ENCODE peak calls at places on chromosomes 1 and 21, in four cellular contexts. One of them, this sample, is unnamed.

GRCh38 chr21:35212393-35213127 is 163.5 kb upstream of the RUNX1 start:
- DNase-seq in uterus: no peak
- DNase-seq in thoracic aorta: no peak
- DNase-seq in body of pancreas: no peak
- DNase-seq in this sample: no peak

GRCh38 chr1:106621853-106622252 is 434.6 kb upstream of the PRMT6 start:
- DNase-seq in uterus: no peak
- DNase-seq in thoracic aorta: no peak
- DNase-seq in body of pancreas: no peak
- DNase-seq in this sample: no peak

GRCh38 chr1:203661572-203661971 is 34.9 kb downstream of the ATP2B4 start:
- DNase-seq in uterus: peak; percentile 25
- DNase-seq in thoracic aorta: no peak
- DNase-seq in body of pancreas: peak; percentile 78
- DNase-seq in this sample: no peak

GRCh38 chr1:62318320-62318755 is 896 bp downstream of the KANK4 start:
- DNase-seq in uterus: no peak
- DNase-seq in thoracic aorta: no peak
- DNase-seq in body of pancreas: peak; percentile 50
- DNase-seq in this sample: no peak

GRCh38 chr21:42496839-42497202 is 797 bp upstream of the RSPH1 start:
- DNase-seq in uterus: peak; percentile 39
- DNase-seq in thoracic aorta: no peak
- DNase-seq in body of pancreas: no peak
- DNase-seq in this sample: no peak

GRCh38 chr1:43844114-43844513 is 89.5 kb upstream of the ARTN start:
- DNase-seq in uterus: no peak
- DNase-seq in thoracic aorta: no peak
- DNase-seq in body of pancreas: no peak
- DNase-seq in this sample: no peak

GRCh38 chr1:79161077-79161476 is 154.5 kb upstream of the ADGRL4 start:
- DNase-seq in uterus: no peak
- DNase-seq in thoracic aorta: no peak
- DNase-seq in body of pancreas: no peak
- DNase-seq in this sample: no peak

GRCh38 chr1:91406773-91407389 is 2.2 kb upstream of the HFM1 start:
- DNase-seq in uterus: no peak
- DNase-seq in thoracic aorta: no peak
- DNase-seq in body of pancreas: no peak
- DNase-seq in this sample: no peak

GRCh38 chr1:53073287-53073686 is 11.3 kb downstream of the PODN start:
- DNase-seq in uterus: no peak
- DNase-seq in thoracic aorta: no peak
- DNase-seq in body of pancreas: no peak
- DNase-seq in this sample: no peak

GRCh38 chr1:99669376-99669775 is 23.5 kb downstream of the PALMD start:
- DNase-seq in uterus: no peak
- DNase-seq in thoracic aorta: no peak
- DNase-seq in body of pancreas: no peak
- DNase-seq in this sample: no peak

GRCh38 chr1:235270625-235271024 is 57.4 kb downstream of the ARID4B start:
- DNase-seq in uterus: no peak
- DNase-seq in thoracic aorta: no peak
- DNase-seq in body of pancreas: no peak
- DNase-seq in this sample: no peak

GRCh38 chr1:115105836-115106235 is 16.5 kb upstream of the TSPAN2 start:
- DNase-seq in uterus: no peak
- DNase-seq in thoracic aorta: no peak
- DNase-seq in body of pancreas: no peak
- DNase-seq in this sample: no peak

GRCh38 chr1:34655206-34655909 is 99.5 kb upstream of the GJB5 start:
- DNase-seq in uterus: no peak
- DNase-seq in thoracic aorta: no peak
- DNase-seq in body of pancreas: no peak
- DNase-seq in this sample: no peak

GRCh38 chr1:180215856-180216625 is 14.0 kb upstream of the LHX4 start:
- DNase-seq in uterus: no peak
- DNase-seq in thoracic aorta: no peak
- DNase-seq in body of pancreas: no peak
- DNase-seq in this sample: no peak

DNA sequence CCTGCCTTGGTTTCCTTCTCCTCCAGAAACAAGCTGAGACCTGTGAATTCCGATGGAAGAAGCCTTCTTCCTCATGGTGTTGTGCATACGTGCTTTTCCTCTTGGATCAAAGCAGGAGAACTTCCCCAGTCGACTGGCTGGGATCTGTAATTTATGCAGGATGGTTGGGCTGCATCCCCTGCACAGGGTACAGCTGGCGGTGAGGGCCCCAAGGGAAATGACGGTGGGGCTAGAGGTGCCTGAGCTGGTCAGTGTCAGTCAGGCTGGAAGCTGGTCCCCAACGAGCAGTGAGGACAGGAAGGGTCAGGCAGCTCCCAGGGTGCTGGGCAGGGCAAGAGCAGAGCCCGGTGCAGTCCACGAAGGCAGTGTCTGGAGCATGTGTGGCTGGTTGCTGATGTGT is 106.7 kb downstream of the CNIH3 start:
- DNase-seq in uterus: no peak
- DNase-seq in thoracic aorta: no peak
- DNase-seq in body of pancreas: no peak
- DNase-seq in this sample: no peak
- H3K4me3 ChIP-seq in uterus: no peak overlapping the region
- H3K4me3 ChIP-seq in thoracic aorta: no peak overlapping the region
- H3K4me3 ChIP-seq in body of pancreas: no peak overlapping the region
- H3K4me3 ChIP-seq in this sample: no peak overlapping the region

DNA sequence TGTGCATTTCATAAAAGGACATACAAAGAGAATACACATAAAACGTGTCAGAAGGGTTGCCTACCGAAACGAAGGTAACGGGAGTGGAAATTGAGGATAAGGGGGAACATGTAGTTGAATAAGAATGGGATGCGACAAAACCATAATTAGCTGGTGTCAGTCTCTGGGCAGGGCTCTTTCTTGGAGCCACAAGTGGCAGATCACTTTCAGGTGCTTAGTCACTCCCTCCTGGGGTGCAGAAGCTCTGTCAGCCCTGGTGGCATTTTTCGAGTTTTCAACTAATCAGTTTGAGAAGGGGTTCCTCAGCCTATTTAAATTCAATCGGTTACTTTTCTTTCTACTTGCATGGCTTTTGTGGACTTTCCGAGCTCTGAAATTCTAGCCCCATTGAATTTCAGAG is 133.9 kb upstream of the IGSF21 start:
- DNase-seq in uterus: no peak
- DNase-seq in thoracic aorta: no peak
- DNase-seq in body of pancreas: no peak
- DNase-seq in this sample: no peak
- H3K4me3 ChIP-seq in uterus: no peak overlapping the region
- H3K4me3 ChIP-seq in thoracic aorta: no peak overlapping the region
- H3K4me3 ChIP-seq in body of pancreas: no peak overlapping the region
- H3K4me3 ChIP-seq in this sample: no peak overlapping the region

GRCh38 chr21:43757601-43758000 is 18.5 kb downstream of the CSTB start:
- DNase-seq in uterus: no peak
- DNase-seq in thoracic aorta: no peak
- DNase-seq in body of pancreas: no peak
- DNase-seq in this sample: no peak

GRCh38 chr21:43755820-43756594 is 20.1 kb downstream of the CSTB start:
- DNase-seq in uterus: no peak
- DNase-seq in thoracic aorta: no peak
- DNase-seq in body of pancreas: no peak
- DNase-seq in this sample: no peak

GRCh38 chr21:43758811-43759210 is 17.3 kb downstream of the CSTB start:
- DNase-seq in uterus: no peak
- DNase-seq in thoracic aorta: no peak
- DNase-seq in body of pancreas: no peak
- DNase-seq in this sample: no peak

GRCh38 chr21:43759651-43760050 is 16.5 kb downstream of the CSTB start:
- DNase-seq in uterus: no peak
- DNase-seq in thoracic aorta: no peak
- DNase-seq in body of pancreas: no peak
- DNase-seq in this sample: no peak

GRCh38 chr21:43758132-43758619 is 17.9 kb downstream of the CSTB start:
- DNase-seq in uterus: peak; percentile 65
- DNase-seq in thoracic aorta: no peak
- DNase-seq in body of pancreas: no peak
- DNase-seq in this sample: no peak
- H3K4me3 ChIP-seq in uterus: peak overlapping the region; percentile 20
- H3K4me3 ChIP-seq in thoracic aorta: peak overlapping the region; percentile 63
- H3K4me3 ChIP-seq in body of pancreas: no peak overlapping the region
- H3K4me3 ChIP-seq in this sample: no peak overlapping the region

DNA sequence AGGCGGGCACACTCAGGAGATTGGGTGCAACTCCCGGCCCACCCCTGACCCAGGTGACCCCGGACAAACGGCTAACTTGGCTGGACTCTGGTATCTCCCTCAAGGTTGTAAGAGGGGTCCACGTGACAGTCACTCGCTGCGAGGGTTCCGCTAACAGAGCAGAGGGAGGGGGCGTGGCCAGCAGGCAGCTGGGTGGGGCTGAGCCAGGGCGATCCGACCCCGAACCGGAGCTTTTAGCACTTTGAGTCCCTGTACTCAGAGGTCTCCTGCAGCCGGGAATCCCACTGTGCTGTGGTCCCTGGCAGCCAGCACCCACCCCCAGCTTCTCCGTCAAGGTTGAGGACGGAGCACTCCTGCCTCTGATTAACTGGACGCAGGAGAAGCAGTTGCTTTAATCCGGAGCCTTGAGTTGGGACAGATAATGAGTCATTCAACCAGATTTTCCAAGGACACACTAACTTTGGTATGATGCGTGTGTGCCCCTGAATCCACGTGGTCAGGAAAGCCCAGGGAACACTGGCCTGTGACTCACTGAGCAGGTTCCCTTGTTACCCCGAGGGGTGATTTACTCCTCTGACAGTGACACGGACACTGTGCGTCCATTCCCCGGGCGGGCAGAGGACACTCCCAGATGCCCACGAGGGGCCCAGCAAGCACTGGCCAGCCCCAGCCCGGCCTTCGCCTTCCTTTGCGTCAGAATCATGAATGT is 16.8 kb downstream of the TRPM2 start:
- DNase-seq in uterus: peak; percentile 11
- DNase-seq in thoracic aorta: no peak
- DNase-seq in body of pancreas: no peak
- DNase-seq in this sample: no peak
- H3K4me3 ChIP-seq in uterus: no peak overlapping the region
- H3K4me3 ChIP-seq in thoracic aorta: no peak overlapping the region
- H3K4me3 ChIP-seq in body of pancreas: no peak overlapping the region
- H3K4me3 ChIP-seq in this sample: no peak overlapping the region

This sample was measured in LNCaP clone FGC.